ENCODE peak calls at places on chromosomes 12 and 14, in five cellular contexts. I, T, W, B and L are unnamed samples.

GRCh38 chr14:101878222-101879211 is 85.9 kb upstream of the DYNC1H1 start:
- DNase-seq in T (peak; percentile 39), W (peak; percentile 70), I (no peak), B (no peak), L (no peak)

GRCh38 chr12:98895086-98895651 is 250.1 kb downstream of the APAF1 start:
- DNase-seq in I (no peak), B (no peak), W (no peak), T (no peak), L (no peak)

GRCh38 chr12:31491819-31492598 is 98.9 kb downstream of the DENND5B start:
- DNase-seq in T (no peak), B (no peak), W (no peak), I (no peak), L (no peak)

GRCh38 chr12:122895757-122896636 is at the start of gene VPS37B:
- DNase-seq in I (peak; percentile 98), W (peak; percentile 94), B (no peak), T (peak; percentile 89), L (peak; percentile 82)

GRCh38 chr14:104187931-104188726 is 49.7 kb downstream of the KIF26A start:
- DNase-seq in B (no peak), I (no peak), W (no peak), T (peak; percentile 71), L (no peak)

GRCh38 chr14:43540948-43541347 is 966.1 kb downstream of the FSCB start:
- DNase-seq in I (no peak), T (no peak), W (no peak), B (no peak), L (no peak)

GRCh38 chr14:38122241-38122640 is 85.5 kb upstream of the SSTR1 start:
- DNase-seq in T (no peak), B (no peak), W (no peak), I (no peak), L (no peak)

GRCh38 chr12:3236345-3237153 is 159.4 kb downstream of the TSPAN9 start:
- DNase-seq in I (peak; percentile 57), B (no peak), W (no peak), T (peak; percentile 21), L (no peak)

GRCh38 chr12:34033628-34034296 is 11.5 kb downstream of the ALG10 start:
- DNase-seq in B (no peak), T (no peak), W (no peak), I (peak; percentile 29), L (no peak)

GRCh38 chr14:25042362-25043299 is 7.3 kb downstream of the STXBP6 start:
- DNase-seq in I (no peak), W (no peak), B (no peak), T (peak; percentile 52), L (no peak)

GRCh38 chr14:30573203-30573814 is 14.4 kb downstream of the G2E3 start:
- DNase-seq in W (no peak), B (no peak), I (no peak), T (no peak), L (no peak)

DNA sequence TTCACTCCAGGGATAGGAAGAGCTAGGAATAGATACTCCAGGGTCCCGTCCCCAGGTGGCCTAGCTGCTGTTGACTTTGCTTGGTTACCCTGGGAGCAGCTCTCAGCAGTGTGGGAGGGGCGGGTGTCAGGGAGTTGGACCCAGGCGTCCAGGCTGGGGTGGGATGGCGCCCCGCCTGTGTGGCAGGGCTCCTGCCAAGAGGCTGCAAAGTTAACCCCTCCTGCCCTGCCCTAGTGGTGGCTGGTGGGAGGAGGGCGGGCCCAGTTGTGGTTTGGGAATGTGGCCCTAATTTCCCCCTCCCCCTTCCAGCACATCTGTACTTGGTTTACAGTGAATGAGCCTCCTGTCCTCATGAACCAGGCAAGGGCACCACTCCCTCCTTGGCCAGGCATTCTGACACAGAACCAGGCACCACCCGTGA is 1.7 kb upstream of the RARG start:
- DNase-seq in T (no peak), W (no peak), I (peak; percentile 25), B (no peak), L (no peak)
- H3K27ac ChIP-seq in T (peak overlapping the region; percentile 79), W (no peak overlapping the region), I (no peak overlapping the region), B (no peak overlapping the region), L (peak overlapping the region; percentile 94)

DNA sequence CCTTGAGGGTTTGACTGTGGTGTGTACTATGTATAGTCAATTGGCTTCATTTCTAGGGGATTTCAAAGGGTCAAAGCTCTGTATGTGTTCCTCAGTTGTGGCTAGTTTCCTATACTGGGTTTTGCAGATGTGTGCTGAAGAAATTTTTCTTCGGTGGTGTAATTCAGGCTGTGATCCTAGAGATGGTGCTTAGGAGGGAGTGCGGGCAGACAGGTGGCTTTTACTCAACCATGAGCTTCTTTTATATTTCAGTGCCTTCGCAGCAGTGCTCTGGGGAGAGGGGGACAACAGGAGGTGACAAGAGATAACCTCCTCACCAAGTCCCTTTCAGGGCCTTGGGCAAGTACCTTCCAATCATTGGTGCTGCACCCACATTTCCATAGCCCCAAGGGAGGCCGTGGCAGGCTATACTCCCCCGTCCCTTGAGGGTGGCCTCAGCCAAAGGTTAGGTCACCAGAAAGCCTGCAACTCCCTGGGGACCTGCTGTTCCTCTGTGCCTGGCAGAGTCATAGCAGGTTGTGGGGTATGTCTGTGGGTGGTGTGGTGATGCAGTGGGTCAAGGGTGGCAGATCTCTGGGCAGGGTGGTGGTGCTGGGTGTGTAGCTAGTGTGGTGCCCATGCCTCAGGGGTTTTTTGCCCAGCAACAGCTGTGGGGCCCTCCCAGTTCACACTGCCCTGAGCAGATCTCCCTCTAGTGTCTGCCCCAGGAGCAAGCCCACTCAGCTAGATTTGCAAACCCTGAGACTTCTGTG is 37.0 kb upstream of the TMX1 start:
- DNase-seq in B (peak; percentile 81), T (no peak), W (peak; percentile 69), I (no peak), L (no peak)
- TF ChIP-seq CTCF in B (peak; percentile 38), T (no peak), W (no peak), I (no peak), L (no peak)

GRCh38 chr14:100065942-100066574 is 836 bp downstream of the EVL start:
- DNase-seq in T (peak; percentile 66), I (no peak), B (peak; percentile 94), W (peak; percentile 85), L (no peak)
- TF ChIP-seq POLR2AphosphoS5 in T (peak; percentile 57), I (no peak), B (peak; percentile 93), W (no peak), L (no peak)

GRCh38 chr14:61694830-61695694 is at the start of gene HIF1A:
- DNase-seq in W (peak; percentile 99), I (peak; percentile 95), T (peak; percentile 97), B (peak; percentile 96), L (peak; percentile 95)

GRCh38 chr14:61690039-61690438 is 5.3 kb upstream of the HIF1A start:
- DNase-seq in T (no peak), B (no peak), W (no peak), I (no peak), L (no peak)

GRCh38 chr14:61695695-61696527 is 598 bp downstream of the HIF1A start:
- DNase-seq in I (peak; percentile 41), W (peak; percentile 91), B (no peak), T (peak; percentile 58), L (peak; percentile 27)

GRCh38 chr14:61694039-61694438 is 1.3 kb upstream of the HIF1A start:
- DNase-seq in T (no peak), B (no peak), W (no peak), I (no peak), L (no peak)

DNA sequence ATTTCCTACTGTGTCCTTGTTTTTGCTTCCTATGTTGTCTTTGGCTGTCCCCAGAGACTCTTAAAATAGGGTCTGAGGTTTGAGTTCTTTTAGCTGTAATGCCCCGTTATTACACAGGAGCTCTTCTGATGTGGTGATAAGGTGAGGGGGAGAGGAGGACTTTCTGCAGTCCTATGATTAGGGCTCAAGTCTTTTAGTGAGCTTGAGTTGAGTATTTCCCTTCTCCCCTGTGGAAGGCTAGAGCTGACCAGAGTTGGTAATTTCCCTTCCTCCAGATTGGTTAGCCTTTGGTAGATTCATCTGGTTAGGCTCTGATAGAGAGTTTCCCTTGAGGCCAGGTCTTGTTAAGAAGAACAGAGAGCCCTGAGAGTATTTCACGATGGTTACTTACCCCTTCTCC is 4.3 kb upstream of the HIF1A start:
- DNase-seq in I (no peak), T (no peak), W (no peak), B (no peak), L (no peak)
- H3K27ac ChIP-seq in I (no peak overlapping the region), T (no peak overlapping the region), W (peak overlapping the region; percentile 36), B (peak overlapping the region; percentile 42), L (no peak overlapping the region)